ENCODE peak calls at places on chromosomes 12 and 14, in six cellular contexts. U is cardiac fibroblast, H is fibroblast of mammary gland, O is heart left ventricle, W is fibroblast of lung, R is pancreas. Q is an unnamed sample.

GRCh38 chr12:12803186-12803585 is 10.0 kb upstream of the DDX47 start:
- DNase-seq in U (peak), H (peak), O (peak), W (peak), R (peak), Q (no peak)

GRCh38 chr14:43161477-43161876 is 1345.6 kb downstream of the FSCB start:
- DNase-seq in U (no peak), H (no peak), O (no peak), W (no peak), R (no peak), Q (no peak)

GRCh38 chr12:86523844-86524243 is 267.7 kb upstream of the MGAT4C start:
- DNase-seq in U (no peak), H (no peak), O (no peak), W (no peak), R (no peak), Q (no peak)

GRCh38 chr12:6534914-6535696 is 788 bp downstream of the GAPDH start:
- DNase-seq in U (peak), H (peak), O (peak), W (peak), R (peak), Q (peak)

GRCh38 chr12:57008113-57008687 is 1.9 kb upstream of the ZBTB39 start:
- DNase-seq in U (peak), H (peak), O (no peak), W (peak), R (no peak), Q (no peak)

GRCh38 chr12:67674417-67674816 is 25.9 kb downstream of the DYRK2 start:
- DNase-seq in U (no peak), H (no peak), O (no peak), W (no peak), R (no peak), Q (no peak)

GRCh38 chr14:32254952-32255679 is 52.0 kb upstream of the RNU6-8 start:
- DNase-seq in U (peak), H (peak), O (peak), W (peak), R (peak), Q (no peak)

GRCh38 chr14:105461903-105462302 is 12.7 kb upstream of the CRIP2 start:
- DNase-seq in U (no peak), H (no peak), O (no peak), W (no peak), R (no peak), Q (no peak)

GRCh38 chr12:26845057-26845666 is 12.2 kb upstream of the ITPR2 start:
- DNase-seq in U (peak), H (peak), O (peak), W (peak), R (peak), Q (no peak)

GRCh38 chr12:124517260-124518050 is 50.0 kb downstream of the NCOR2 start:
- DNase-seq in U (peak), H (no peak), O (peak), W (peak), R (peak), Q (no peak)

GRCh38 chr12:124361996-124362395 is 67.1 kb downstream of the RFLNA start:
- DNase-seq in U (no peak), H (no peak), O (no peak), W (no peak), R (no peak), Q (no peak)

GRCh38 chr14:31476131-31476917 is 11.5 kb downstream of the GPR33 start:
- DNase-seq in U (peak), H (peak), O (no peak), W (no peak), R (no peak), Q (no peak)

GRCh38 chr12:77796775-77797174 is 33.9 kb upstream of the NAV3 start:
- DNase-seq in U (peak), H (peak), O (no peak), W (peak), R (no peak), Q (no peak)

DNA sequence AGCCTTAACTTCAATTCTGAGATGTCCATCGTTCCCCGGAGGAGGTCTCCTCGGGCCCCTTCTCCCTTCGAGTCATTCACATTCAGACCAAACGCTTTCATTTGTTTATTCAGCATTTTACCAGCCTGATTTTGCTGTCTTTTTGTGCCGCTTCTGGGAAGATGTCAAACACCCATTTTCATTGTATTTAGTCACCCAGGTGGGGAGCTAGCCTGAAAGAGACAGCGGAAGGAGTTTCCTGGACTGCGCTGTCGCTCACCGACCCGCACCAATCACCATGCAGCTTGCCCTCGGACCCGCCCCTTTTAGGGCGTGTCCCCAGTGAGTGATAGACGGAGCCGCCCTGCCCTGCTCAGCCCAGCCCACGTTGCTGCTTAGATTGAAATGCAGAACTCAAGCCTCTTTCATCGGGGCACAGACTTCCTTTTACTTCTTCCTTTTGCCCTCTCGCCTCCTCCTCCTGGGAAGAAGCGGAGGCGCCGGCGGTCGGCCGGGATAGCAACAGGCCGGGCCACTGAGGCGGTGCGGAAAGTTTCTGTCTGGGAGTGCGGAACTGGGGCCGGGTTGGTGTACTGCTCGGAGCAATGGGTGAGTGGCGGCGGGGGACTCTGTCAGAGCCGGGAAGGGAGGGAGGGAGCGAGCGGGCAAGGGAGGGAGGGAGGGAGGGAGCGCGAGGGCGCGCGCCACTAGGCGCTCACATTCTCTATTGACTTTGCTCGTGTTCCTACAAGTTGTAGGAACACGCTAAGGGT is at the start of gene PAX9:
- DNase-seq in U (peak), H (peak), O (peak), W (peak), R (peak), Q (no peak)
- TF ChIP-seq CTCF in U (no peak), H (no peak), O (no peak), W (no peak), R (no peak), Q (no peak)

GRCh38 chr14:65485516-65485915 is 73.0 kb downstream of the FUT8 start:
- DNase-seq in U (no peak), H (no peak), O (no peak), W (no peak), R (no peak), Q (no peak)

GRCh38 chr14:65483647-65484046 is 71.1 kb downstream of the FUT8 start:
- DNase-seq in U (peak), H (peak), O (no peak), W (peak), R (no peak), Q (no peak)

GRCh38 chr14:65482769-65483438 is 70.4 kb downstream of the FUT8 start:
- DNase-seq in U (no peak), H (no peak), O (no peak), W (no peak), R (no peak), Q (no peak)

GRCh38 chr14:65487783-65488578 is 75.5 kb downstream of the FUT8 start:
- DNase-seq in U (no peak), H (no peak), O (no peak), W (no peak), R (no peak), Q (no peak)

GRCh38 chr14:65486856-65487255 is 74.3 kb downstream of the FUT8 start:
- DNase-seq in U (no peak), H (no peak), O (no peak), W (peak), R (no peak), Q (no peak)
- TF ChIP-seq CTCF in U (no peak), H (no peak), O (no peak), W (no peak), R (no peak), Q (no peak)

DNA sequence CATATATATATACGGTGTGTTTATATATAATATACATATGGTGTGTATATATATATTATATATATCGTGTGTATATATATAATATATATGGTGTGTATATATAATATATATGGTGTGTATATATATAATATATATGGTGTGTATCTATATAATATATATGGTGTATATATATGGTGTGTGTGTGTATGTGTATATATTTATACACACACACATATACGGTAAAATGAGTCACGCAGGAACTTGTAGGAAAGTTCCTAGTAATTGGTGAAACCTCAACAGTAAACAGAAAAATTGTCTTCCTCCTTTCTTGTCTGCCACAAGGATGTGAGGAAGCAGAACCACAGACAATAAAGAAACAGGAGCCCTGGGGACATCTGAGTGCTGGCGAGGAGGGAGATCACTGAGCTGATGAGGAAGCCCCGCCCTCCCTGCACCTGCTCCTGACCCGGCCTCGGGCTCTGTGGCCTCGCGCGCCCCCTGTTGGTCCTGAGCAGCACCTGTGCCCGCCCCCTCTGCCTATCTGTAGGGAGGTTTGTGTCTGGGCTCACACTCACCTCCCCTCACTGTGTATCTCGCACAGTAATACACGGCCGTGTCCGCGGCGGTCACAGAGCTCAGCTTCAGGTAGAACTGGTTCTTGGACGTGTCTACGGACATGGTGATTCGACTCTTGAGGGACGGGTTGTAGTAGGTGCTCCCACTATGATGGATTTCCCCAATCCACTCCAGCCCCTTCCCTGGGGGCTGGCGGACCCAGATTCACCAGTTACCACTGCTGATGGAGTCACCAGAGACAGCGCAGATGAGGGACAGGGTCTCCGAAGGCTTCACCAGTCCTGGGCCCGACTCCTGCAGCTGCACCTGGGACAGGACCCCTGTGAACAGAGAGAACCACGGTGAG is 1079.4 kb downstream of the TMEM121 start:
- DNase-seq in U (no peak), H (no peak), O (no peak), W (no peak), R (peak), Q (peak)
- TF ChIP-seq CTCF in U (no peak), H (no peak), O (peak), W (no peak), R (no peak), Q (no peak)

DNA sequence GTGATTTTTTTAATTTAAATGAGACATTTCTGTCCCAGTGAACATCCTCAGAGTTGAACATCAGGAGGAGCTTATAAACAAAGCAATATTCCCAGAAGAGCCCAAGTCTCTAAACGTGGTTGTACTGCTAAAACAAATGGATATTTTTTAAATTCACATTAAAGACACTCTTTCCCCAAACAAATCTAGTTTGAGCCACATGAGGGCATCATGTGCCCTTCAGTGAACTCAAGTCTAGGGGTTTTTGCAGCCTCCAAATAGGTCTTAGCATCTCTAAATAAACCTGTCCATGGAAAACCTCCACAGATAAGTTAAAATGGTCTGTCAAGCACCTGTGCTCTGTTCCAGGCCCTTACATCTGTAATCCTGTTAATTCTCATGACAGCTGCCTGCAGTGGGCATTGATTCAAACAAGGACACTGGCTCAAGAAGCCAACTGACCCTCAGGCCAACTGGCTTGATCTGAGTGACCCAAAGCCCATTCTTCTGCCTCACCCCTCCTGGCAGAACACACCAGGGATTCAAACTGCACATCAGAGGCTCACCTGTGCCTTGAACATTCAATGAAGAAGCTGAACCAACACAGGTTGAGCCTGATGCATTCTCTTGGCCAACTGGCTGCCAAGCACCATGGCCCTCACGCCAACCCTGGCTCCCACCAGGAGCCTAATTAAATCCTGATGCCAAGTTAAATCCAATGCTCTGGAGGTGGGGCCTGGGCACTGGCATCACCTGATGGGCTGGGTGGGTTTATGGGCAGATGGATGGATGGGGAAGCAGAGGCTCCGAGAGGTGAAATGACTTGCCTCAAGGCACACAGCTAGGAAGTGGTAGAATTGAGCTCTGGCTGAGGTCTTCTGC is 8.6 kb downstream of the ISCU start:
- DNase-seq in U (peak), H (peak), O (peak), W (no peak), R (no peak), Q (no peak)
- TF ChIP-seq CTCF in U (peak), H (peak), O (peak), W (peak), R (no peak), Q (no peak)

GRCh38 chr14:26252176-26252575 is 345.7 kb downstream of the NOVA1 start:
- DNase-seq in U (no peak), H (no peak), O (no peak), W (no peak), R (no peak), Q (no peak)

DNA sequence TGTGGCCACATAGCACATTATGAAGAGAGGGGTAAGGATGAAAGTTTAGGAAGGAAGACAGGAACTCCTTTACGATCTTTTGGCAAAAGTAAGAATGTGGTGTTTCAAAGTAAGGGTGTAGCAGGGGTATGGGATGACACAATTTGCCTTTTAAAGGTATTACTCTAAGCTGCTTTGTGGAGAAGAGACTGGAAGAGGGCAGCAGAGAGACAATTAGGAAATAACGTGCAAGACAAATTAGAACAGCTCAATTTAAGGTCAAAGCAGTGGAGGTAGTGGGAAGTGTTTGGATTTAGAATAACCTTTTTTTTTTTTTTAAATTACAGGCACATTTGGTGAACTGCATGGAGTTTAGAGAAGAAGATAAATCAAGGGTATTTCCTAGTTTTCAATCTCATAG is 342.6 kb downstream of the NOVA1 start:
- DNase-seq in U (peak), H (peak), O (no peak), W (peak), R (no peak), Q (no peak)
- TF ChIP-seq CTCF in U (peak), H (peak), O (peak), W (peak), R (no peak), Q (no peak)

DNA sequence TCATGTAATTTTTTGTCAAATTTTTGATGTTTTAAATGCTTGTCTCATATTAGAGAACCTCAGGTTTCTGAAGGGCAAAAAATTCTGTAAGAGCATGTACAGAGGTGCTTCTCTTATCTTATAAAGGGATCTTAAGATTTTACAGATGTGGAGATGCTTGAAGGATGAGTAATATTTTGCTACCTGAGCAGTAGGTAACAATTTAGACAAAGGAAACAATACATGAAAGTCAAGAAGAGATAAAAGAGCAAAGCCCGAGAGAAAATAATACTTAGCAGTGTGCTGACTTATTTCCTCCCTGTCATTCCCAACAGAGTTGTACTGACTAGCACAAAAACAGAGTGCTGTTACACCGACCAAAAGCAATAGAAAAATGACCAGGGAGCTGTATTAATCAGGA is 98.1 kb upstream of the PTPRR start:
- DNase-seq in U (no peak), H (no peak), O (no peak), W (no peak), R (no peak), Q (no peak)
- TF ChIP-seq CTCF in U (no peak), H (no peak), O (no peak), W (no peak), R (no peak), Q (no peak)

GRCh38 chr14:63995285-63995684 is 142.5 kb downstream of the SYNE2 start:
- DNase-seq in U (no peak), H (no peak), O (no peak), W (no peak), R (no peak), Q (no peak)

GRCh38 chr14:63996016-63996415 is 143.2 kb downstream of the SYNE2 start:
- DNase-seq in U (no peak), H (no peak), O (no peak), W (no peak), R (no peak), Q (no peak)

GRCh38 chr14:63991833-63992232 is 139.0 kb downstream of the SYNE2 start:
- DNase-seq in U (no peak), H (no peak), O (no peak), W (no peak), R (no peak), Q (no peak)

GRCh38 chr14:63992858-63993257 is 140.1 kb downstream of the SYNE2 start:
- DNase-seq in U (no peak), H (no peak), O (no peak), W (no peak), R (no peak), Q (no peak)

DNA sequence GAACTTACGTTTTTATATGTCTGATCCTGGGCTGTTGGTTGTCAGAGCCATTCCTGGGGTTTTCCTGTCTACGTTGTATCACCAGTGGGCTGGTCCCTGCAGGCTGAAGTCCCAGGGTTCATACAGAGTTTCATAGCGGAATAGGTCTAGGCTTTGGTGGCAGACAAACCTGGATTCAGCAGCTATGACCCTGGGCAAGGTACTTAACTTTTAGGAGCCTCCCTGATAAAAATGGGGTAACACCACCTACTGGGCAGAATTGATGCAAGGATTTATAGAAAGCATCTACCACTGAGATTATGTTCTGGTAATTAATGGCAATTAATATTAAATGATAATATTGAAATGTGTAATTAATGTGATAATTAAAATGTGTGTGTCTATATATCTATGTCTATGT is 141.2 kb downstream of the SYNE2 start:
- DNase-seq in U (peak), H (peak), O (no peak), W (no peak), R (no peak), Q (no peak)
- TF ChIP-seq CTCF in U (peak), H (peak), O (peak), W (peak), R (no peak), Q (no peak)

GRCh38 chr12:65853489-65854157 is 29.3 kb downstream of the HMGA2 start:
- DNase-seq in U (peak), H (peak), O (no peak), W (peak), R (no peak), Q (no peak)
- TF ChIP-seq CTCF in U (no peak), H (no peak), O (no peak), W (no peak), R (no peak), Q (no peak)